ENCODE peak calls at places on chromosome 3, in five cellular contexts. One of them, this sample, is unnamed.

GRCh38 chr3:69079269-69080159 is 651 bp downstream of the UBA3 start:
- DNase-seq in body of pancreas: no peak
- DNase-seq in AG04450: no peak
- DNase-seq in left lung: peak; percentile 83
- DNase-seq in thoracic aorta: no peak
- DNase-seq in this sample: no peak

GRCh38 chr3:170563712-170564423 is 22.0 kb downstream of the SLC7A14 start:
- DNase-seq in body of pancreas: no peak
- DNase-seq in thoracic aorta: no peak
- DNase-seq in AG04450: peak; percentile 11
- DNase-seq in left lung: no peak
- DNase-seq in this sample: no peak

GRCh38 chr3:76646921-76647562 is 392.9 kb upstream of the ROBO2 start:
- DNase-seq in thoracic aorta: no peak
- DNase-seq in body of pancreas: no peak
- DNase-seq in AG04450: no peak
- DNase-seq in left lung: no peak
- DNase-seq in this sample: no peak

GRCh38 chr3:12187448-12188327 is 29.0 kb upstream of the TIMP4 start:
- DNase-seq in left lung: peak; percentile 90
- DNase-seq in thoracic aorta: no peak
- DNase-seq in AG04450: no peak
- DNase-seq in body of pancreas: no peak
- DNase-seq in this sample: no peak

GRCh38 chr3:126116526-126116925 is 32.6 kb upstream of the SLC41A3 start:
- DNase-seq in left lung: peak; percentile 39
- DNase-seq in body of pancreas: peak; percentile 1
- DNase-seq in thoracic aorta: no peak
- DNase-seq in AG04450: no peak
- DNase-seq in this sample: no peak

GRCh38 chr3:120264963-120265362 is 20.1 kb downstream of the GPR156 start:
- DNase-seq in body of pancreas: no peak
- DNase-seq in AG04450: no peak
- DNase-seq in left lung: no peak
- DNase-seq in thoracic aorta: no peak
- DNase-seq in this sample: no peak

GRCh38 chr3:71585126-71585525 is 1.6 kb upstream of the FOXP1 start:
- DNase-seq in left lung: no peak
- DNase-seq in body of pancreas: peak; percentile 20
- DNase-seq in thoracic aorta: no peak
- DNase-seq in AG04450: no peak
- DNase-seq in this sample: no peak

GRCh38 chr3:20865811-20866210 is 679.8 kb upstream of the SGO1 start:
- DNase-seq in thoracic aorta: no peak
- DNase-seq in left lung: no peak
- DNase-seq in AG04450: no peak
- DNase-seq in body of pancreas: no peak
- DNase-seq in this sample: no peak

GRCh38 chr3:4394048-4394447 is 73.0 kb downstream of the SUMF1 start:
- DNase-seq in left lung: no peak
- DNase-seq in body of pancreas: no peak
- DNase-seq in AG04450: no peak
- DNase-seq in thoracic aorta: no peak
- DNase-seq in this sample: no peak

GRCh38 chr3:36166477-36166876 is 213.8 kb upstream of the STAC start:
- DNase-seq in AG04450: no peak
- DNase-seq in body of pancreas: no peak
- DNase-seq in left lung: no peak
- DNase-seq in thoracic aorta: no peak
- DNase-seq in this sample: peak; percentile 91

GRCh38 chr3:69458798-69459197 is 72.9 kb upstream of the FRMD4B start:
- DNase-seq in thoracic aorta: no peak
- DNase-seq in left lung: no peak
- DNase-seq in body of pancreas: no peak
- DNase-seq in AG04450: no peak
- DNase-seq in this sample: no peak

GRCh38 chr3:62142696-62143095 is 230.7 kb downstream of the FEZF2 start:
- DNase-seq in left lung: no peak
- DNase-seq in AG04450: no peak
- DNase-seq in body of pancreas: no peak
- DNase-seq in thoracic aorta: no peak
- DNase-seq in this sample: no peak

GRCh38 chr3:99249627-99250026 is 348.1 kb upstream of the DCBLD2 start:
- DNase-seq in AG04450: no peak
- DNase-seq in left lung: no peak
- DNase-seq in body of pancreas: no peak
- DNase-seq in thoracic aorta: no peak
- DNase-seq in this sample: no peak

GRCh38 chr3:171774516-171774915 is 35.8 kb downstream of the PLD1 start:
- DNase-seq in thoracic aorta: no peak
- DNase-seq in body of pancreas: no peak
- DNase-seq in left lung: no peak
- DNase-seq in AG04450: no peak
- DNase-seq in this sample: no peak

GRCh38 chr3:23450051-23450450 is 246.9 kb downstream of the UBE2E2 start:
- DNase-seq in left lung: no peak
- DNase-seq in thoracic aorta: no peak
- DNase-seq in AG04450: no peak
- DNase-seq in body of pancreas: no peak
- DNase-seq in this sample: no peak

GRCh38 chr3:195147649-195148121 is 123.3 kb downstream of the XXYLT1 start:
- DNase-seq in AG04450: no peak
- DNase-seq in left lung: no peak
- DNase-seq in body of pancreas: peak; percentile 25
- DNase-seq in thoracic aorta: no peak
- DNase-seq in this sample: no peak

GRCh38 chr3:12952322-12953200 is 111.2 kb upstream of the RPL32 start:
- DNase-seq in body of pancreas: no peak
- DNase-seq in left lung: peak; percentile 53
- DNase-seq in thoracic aorta: no peak
- DNase-seq in AG04450: no peak
- DNase-seq in this sample: no peak

GRCh38 chr3:79297242-79297641 is 470.6 kb downstream of the ROBO1 start:
- DNase-seq in AG04450: peak; percentile 85
- DNase-seq in thoracic aorta: no peak
- DNase-seq in body of pancreas: no peak
- DNase-seq in left lung: no peak
- DNase-seq in this sample: peak; percentile 82

GRCh38 chr3:27357665-27358258 is 11.4 kb downstream of the NEK10 start:
- DNase-seq in thoracic aorta: no peak
- DNase-seq in left lung: no peak
- DNase-seq in body of pancreas: peak; percentile 54
- DNase-seq in AG04450: no peak
- DNase-seq in this sample: no peak

GRCh38 chr3:171867976-171868375 is 24.8 kb downstream of the TMEM212 start:
- DNase-seq in AG04450: no peak
- DNase-seq in body of pancreas: no peak
- DNase-seq in thoracic aorta: no peak
- DNase-seq in left lung: no peak
- DNase-seq in this sample: no peak

GRCh38 chr3:23811117-23811487 is 5.3 kb downstream of the UBE2E1 start:
- DNase-seq in thoracic aorta: no peak
- DNase-seq in body of pancreas: peak; percentile 32
- DNase-seq in AG04450: no peak
- DNase-seq in left lung: no peak
- DNase-seq in this sample: no peak

GRCh38 chr3:120846073-120846472 is 61.9 kb upstream of the STXBP5L start:
- DNase-seq in body of pancreas: no peak
- DNase-seq in AG04450: no peak
- DNase-seq in thoracic aorta: no peak
- DNase-seq in left lung: no peak
- DNase-seq in this sample: no peak

GRCh38 chr3:191963182-191963581 is 502.2 kb downstream of the PYDC2 start:
- DNase-seq in body of pancreas: no peak
- DNase-seq in AG04450: no peak
- DNase-seq in thoracic aorta: no peak
- DNase-seq in left lung: no peak
- DNase-seq in this sample: no peak

GRCh38 chr3:191961529-191961928 is 500.6 kb downstream of the PYDC2 start:
- DNase-seq in left lung: no peak
- DNase-seq in body of pancreas: no peak
- DNase-seq in AG04450: no peak
- DNase-seq in thoracic aorta: no peak
- DNase-seq in this sample: no peak

GRCh38 chr3:191961036-191961435 is 500.1 kb downstream of the PYDC2 start:
- DNase-seq in body of pancreas: no peak
- DNase-seq in thoracic aorta: no peak
- DNase-seq in AG04450: no peak
- DNase-seq in left lung: no peak
- DNase-seq in this sample: no peak

GRCh38 chr3:191959876-191960418 is 499.0 kb downstream of the PYDC2 start:
- DNase-seq in AG04450: no peak
- DNase-seq in thoracic aorta: no peak
- DNase-seq in body of pancreas: no peak
- DNase-seq in left lung: no peak
- DNase-seq in this sample: no peak

GRCh38 chr3:191962324-191962723 is 501.4 kb downstream of the PYDC2 start:
- DNase-seq in body of pancreas: no peak
- DNase-seq in AG04450: no peak
- DNase-seq in left lung: no peak
- DNase-seq in thoracic aorta: no peak
- DNase-seq in this sample: no peak
- H3K27ac ChIP-seq in body of pancreas: no peak overlapping the region
- H3K27ac ChIP-seq in AG04450: no peak overlapping the region
- H3K27ac ChIP-seq in left lung: no peak overlapping the region
- H3K27ac ChIP-seq in thoracic aorta: no peak overlapping the region
- H3K27ac ChIP-seq in this sample: no peak overlapping the region

DNA sequence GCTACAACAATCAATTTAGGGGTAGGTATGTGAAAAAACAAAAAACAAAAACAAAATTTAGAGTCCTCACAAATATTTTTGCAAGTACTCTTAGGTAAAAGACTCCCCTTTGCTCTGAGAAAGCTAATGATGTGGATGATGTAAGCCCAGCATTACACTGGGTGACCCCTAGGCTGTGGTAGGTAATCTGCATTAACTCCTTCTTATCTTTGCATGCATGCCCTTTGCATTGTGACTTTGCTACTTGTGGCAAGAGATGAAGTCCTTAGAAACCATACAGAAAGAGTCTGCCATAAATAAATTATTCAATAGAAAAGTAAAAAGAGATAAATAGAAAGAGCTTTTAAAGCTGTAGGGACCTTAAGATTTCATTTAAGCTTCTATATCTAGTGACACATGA is 159.7 kb upstream of the MBNL1 start:
- DNase-seq in thoracic aorta: no peak
- DNase-seq in body of pancreas: no peak
- DNase-seq in AG04450: no peak
- DNase-seq in left lung: no peak
- DNase-seq in this sample: no peak
- H3K27ac ChIP-seq in thoracic aorta: no peak overlapping the region
- H3K27ac ChIP-seq in body of pancreas: no peak overlapping the region
- H3K27ac ChIP-seq in AG04450: no peak overlapping the region
- H3K27ac ChIP-seq in left lung: no peak overlapping the region
- H3K27ac ChIP-seq in this sample: no peak overlapping the region

DNA sequence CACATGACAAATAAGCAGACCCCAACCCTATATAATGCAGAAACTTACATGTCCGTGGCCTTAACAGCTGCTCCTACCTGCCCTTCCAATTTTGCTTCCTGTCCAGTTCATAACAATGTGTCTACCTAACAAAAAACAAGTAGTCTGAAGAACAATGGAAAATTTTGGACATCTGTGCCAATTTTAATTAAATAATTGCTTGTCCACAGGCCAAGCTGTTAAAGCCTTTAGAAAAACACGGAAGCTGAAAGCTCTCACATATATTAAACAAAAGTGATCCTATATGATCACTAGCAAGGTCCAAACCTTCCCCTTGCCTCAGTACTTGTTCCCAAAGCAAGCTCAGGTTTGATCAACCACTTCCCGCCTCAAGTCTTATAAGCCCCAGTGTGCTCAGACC is 37.1 kb downstream of the MAGI1 start:
- DNase-seq in thoracic aorta: no peak
- DNase-seq in body of pancreas: no peak
- DNase-seq in left lung: no peak
- DNase-seq in AG04450: no peak
- DNase-seq in this sample: no peak
- H3K27ac ChIP-seq in thoracic aorta: no peak overlapping the region
- H3K27ac ChIP-seq in body of pancreas: peak overlapping the region; percentile 59
- H3K27ac ChIP-seq in left lung: no peak overlapping the region
- H3K27ac ChIP-seq in AG04450: no peak overlapping the region
- H3K27ac ChIP-seq in this sample: no peak overlapping the region

DNA sequence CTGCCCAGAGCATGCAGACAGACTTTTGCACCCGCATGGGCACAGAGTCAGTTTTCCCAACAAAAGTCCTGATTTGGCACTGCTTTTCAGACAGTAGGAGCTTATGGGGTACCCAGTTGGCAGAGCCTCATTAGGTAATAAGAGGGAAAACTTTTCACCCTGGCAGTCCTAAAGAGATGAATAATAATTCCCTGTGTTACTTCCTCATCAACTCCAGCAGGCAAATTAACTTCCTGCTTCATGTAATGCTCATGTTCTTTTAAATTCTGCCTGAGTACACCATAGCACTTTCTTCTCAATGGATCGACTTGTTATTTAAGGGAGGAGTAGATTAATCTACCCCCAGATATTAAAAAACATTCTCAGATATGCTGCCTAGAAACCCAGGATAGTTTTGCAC is 214.4 kb downstream of the KCNMB2 start:
- DNase-seq in left lung: no peak
- DNase-seq in body of pancreas: no peak
- DNase-seq in thoracic aorta: no peak
- DNase-seq in AG04450: no peak
- DNase-seq in this sample: no peak
- H3K27ac ChIP-seq in left lung: no peak overlapping the region
- H3K27ac ChIP-seq in body of pancreas: no peak overlapping the region
- H3K27ac ChIP-seq in thoracic aorta: no peak overlapping the region
- H3K27ac ChIP-seq in AG04450: no peak overlapping the region
- H3K27ac ChIP-seq in this sample: no peak overlapping the region

GRCh38 chr3:141321109-141321497 is 47.2 kb upstream of the ZBTB38 start:
- DNase-seq in left lung: no peak
- DNase-seq in thoracic aorta: no peak
- DNase-seq in body of pancreas: no peak
- DNase-seq in AG04450: no peak
- DNase-seq in this sample: no peak
- H3K27ac ChIP-seq in left lung: no peak overlapping the region
- H3K27ac ChIP-seq in thoracic aorta: no peak overlapping the region
- H3K27ac ChIP-seq in body of pancreas: no peak overlapping the region
- H3K27ac ChIP-seq in AG04450: no peak overlapping the region
- H3K27ac ChIP-seq in this sample: no peak overlapping the region